ENCODE peak calls at places on chromosomes 3 and 15, in five cellular contexts. One of them, this sample, is unnamed.

GRCh38 chr15:40736575-40736974 is 18.5 kb downstream of the RMDN3 start:
- DNase-seq in HepG2: no peak
- DNase-seq in osteoblast: no peak
- DNase-seq in trophoblast cell: no peak
- DNase-seq in MM.1S: no peak
- DNase-seq in this sample: no peak

GRCh38 chr15:56194035-56194434 is 49.6 kb downstream of the RFX7 start:
- DNase-seq in trophoblast cell: no peak
- DNase-seq in HepG2: no peak
- DNase-seq in osteoblast: no peak
- DNase-seq in MM.1S: no peak
- DNase-seq in this sample: no peak

GRCh38 chr3:56758539-56758981 is 43.2 kb downstream of the ARHGEF3 start:
- DNase-seq in HepG2: peak; percentile 86
- DNase-seq in MM.1S: no peak
- DNase-seq in trophoblast cell: peak; percentile 43
- DNase-seq in osteoblast: peak; percentile 94
- DNase-seq in this sample: peak; percentile 93

GRCh38 chr15:44735482-44736260 is 657 bp upstream of the TRIM69 start:
- DNase-seq in MM.1S: no peak
- DNase-seq in HepG2: no peak
- DNase-seq in osteoblast: no peak
- DNase-seq in trophoblast cell: peak; percentile 35
- DNase-seq in this sample: no peak

GRCh38 chr3:195698325-195699147 is 22.2 kb upstream of the MUC20 start:
- DNase-seq in osteoblast: peak; percentile 61
- DNase-seq in HepG2: no peak
- DNase-seq in MM.1S: peak; percentile 4
- DNase-seq in trophoblast cell: no peak
- DNase-seq in this sample: no peak

GRCh38 chr3:12351145-12351544 is 62.3 kb downstream of the PPARG start:
- DNase-seq in osteoblast: no peak
- DNase-seq in HepG2: no peak
- DNase-seq in MM.1S: no peak
- DNase-seq in trophoblast cell: no peak
- DNase-seq in this sample: no peak

GRCh38 chr3:183299976-183300375 is 46.9 kb downstream of the B3GNT5 start:
- DNase-seq in HepG2: no peak
- DNase-seq in trophoblast cell: no peak
- DNase-seq in MM.1S: no peak
- DNase-seq in osteoblast: no peak
- DNase-seq in this sample: no peak

GRCh38 chr15:39125904-39126303 is 455.0 kb upstream of the THBS1 start:
- DNase-seq in HepG2: peak; percentile 62
- DNase-seq in osteoblast: no peak
- DNase-seq in trophoblast cell: peak; percentile 50
- DNase-seq in MM.1S: peak; percentile 48
- DNase-seq in this sample: peak; percentile 37

GRCh38 chr15:40407343-40407990 is 1.9 kb downstream of the IVD start:
- DNase-seq in trophoblast cell: no peak
- DNase-seq in HepG2: no peak
- DNase-seq in MM.1S: peak; percentile 60
- DNase-seq in osteoblast: peak; percentile 31
- DNase-seq in this sample: no peak

GRCh38 chr3:70064194-70064787 is 64.8 kb downstream of the SAMMSON start:
- DNase-seq in trophoblast cell: no peak
- DNase-seq in MM.1S: peak; percentile 28
- DNase-seq in HepG2: peak; percentile 27
- DNase-seq in osteoblast: peak; percentile 21
- DNase-seq in this sample: no peak

GRCh38 chr3:97914390-97914789 is 57.8 kb downstream of the RIOX2 start:
- DNase-seq in HepG2: no peak
- DNase-seq in trophoblast cell: peak; percentile 31
- DNase-seq in osteoblast: peak; percentile 37
- DNase-seq in MM.1S: no peak
- DNase-seq in this sample: peak; percentile 10

GRCh38 chr15:31302029-31302657 is 24.5 kb upstream of the KLF13 start:
- DNase-seq in osteoblast: peak; percentile 65
- DNase-seq in MM.1S: no peak
- DNase-seq in trophoblast cell: no peak
- DNase-seq in HepG2: no peak
- DNase-seq in this sample: no peak

GRCh38 chr15:63466378-63467192 is 37.8 kb upstream of the USP3 start:
- DNase-seq in trophoblast cell: peak; percentile 31
- DNase-seq in HepG2: peak; percentile 66
- DNase-seq in MM.1S: peak; percentile 81
- DNase-seq in osteoblast: peak; percentile 89
- DNase-seq in this sample: peak; percentile 46

GRCh38 chr3:14402304-14402811 is at the start of gene SLC6A6:
- DNase-seq in osteoblast: peak; percentile 98
- DNase-seq in HepG2: peak; percentile 95
- DNase-seq in MM.1S: peak; percentile 98
- DNase-seq in trophoblast cell: peak; percentile 99
- DNase-seq in this sample: peak; percentile 93

GRCh38 chr3:30723211-30723610 is 116.8 kb downstream of the TGFBR2 start:
- DNase-seq in trophoblast cell: no peak
- DNase-seq in osteoblast: peak; percentile 68
- DNase-seq in MM.1S: no peak
- DNase-seq in HepG2: no peak
- DNase-seq in this sample: no peak

GRCh38 chr15:73865904-73866303 is 7.5 kb upstream of the TBC1D21 start:
- DNase-seq in osteoblast: no peak
- DNase-seq in trophoblast cell: no peak
- DNase-seq in MM.1S: no peak
- DNase-seq in HepG2: no peak
- DNase-seq in this sample: no peak

GRCh38 chr3:132255041-132255745 is 62.0 kb upstream of the ACP3 start:
- DNase-seq in osteoblast: peak; percentile 31
- DNase-seq in trophoblast cell: peak; percentile 87
- DNase-seq in MM.1S: no peak
- DNase-seq in HepG2: no peak
- DNase-seq in this sample: peak; percentile 93

GRCh38 chr3:66133853-66134445 is 86.9 kb upstream of the SLC25A26 start:
- DNase-seq in HepG2: no peak
- DNase-seq in MM.1S: no peak
- DNase-seq in trophoblast cell: no peak
- DNase-seq in osteoblast: no peak
- DNase-seq in this sample: no peak

GRCh38 chr15:99343836-99344551 is 92.7 kb downstream of the LRRC28 start:
- DNase-seq in osteoblast: peak; percentile 72
- DNase-seq in HepG2: no peak
- DNase-seq in trophoblast cell: no peak
- DNase-seq in MM.1S: no peak
- DNase-seq in this sample: no peak

GRCh38 chr3:193917096-193917495 is 218.9 kb upstream of the HES1 start:
- DNase-seq in trophoblast cell: no peak
- DNase-seq in HepG2: no peak
- DNase-seq in MM.1S: no peak
- DNase-seq in osteoblast: peak; percentile 22
- DNase-seq in this sample: no peak

GRCh38 chr15:43920815-43921214 is 94.0 kb downstream of the WDR76 start:
- DNase-seq in trophoblast cell: no peak
- DNase-seq in osteoblast: no peak
- DNase-seq in HepG2: no peak
- DNase-seq in MM.1S: no peak
- DNase-seq in this sample: peak; percentile 65

GRCh38 chr15:93082861-93083260 is 6.2 kb downstream of the RGMA start:
- DNase-seq in osteoblast: no peak
- DNase-seq in HepG2: no peak
- DNase-seq in trophoblast cell: no peak
- DNase-seq in MM.1S: no peak
- DNase-seq in this sample: no peak

GRCh38 chr3:16993227-16993626 is 108.5 kb downstream of the PLCL2 start:
- DNase-seq in HepG2: no peak
- DNase-seq in osteoblast: no peak
- DNase-seq in trophoblast cell: peak; percentile 20
- DNase-seq in MM.1S: no peak
- DNase-seq in this sample: peak; percentile 8

GRCh38 chr3:155853214-155854146 is 747 bp downstream of the SLC33A1 start:
- DNase-seq in MM.1S: peak; percentile 44
- DNase-seq in osteoblast: no peak
- DNase-seq in HepG2: peak; percentile 36
- DNase-seq in trophoblast cell: peak; percentile 26
- DNase-seq in this sample: peak; percentile 24

GRCh38 chr15:28260722-28261121 is 61.3 kb downstream of the HERC2 start:
- DNase-seq in trophoblast cell: no peak
- DNase-seq in osteoblast: no peak
- DNase-seq in HepG2: no peak
- DNase-seq in MM.1S: no peak
- DNase-seq in this sample: no peak

GRCh38 chr3:79906106-79906505 is 138.3 kb upstream of the ROBO1 start:
- DNase-seq in HepG2: no peak
- DNase-seq in osteoblast: no peak
- DNase-seq in trophoblast cell: peak; percentile 65
- DNase-seq in MM.1S: no peak
- DNase-seq in this sample: peak; percentile 2

GRCh38 chr15:81029416-81030367 is 29.0 kb downstream of the TLNRD1 start:
- DNase-seq in trophoblast cell: no peak
- DNase-seq in MM.1S: no peak
- DNase-seq in HepG2: no peak
- DNase-seq in osteoblast: peak; percentile 11
- DNase-seq in this sample: peak; percentile 18

GRCh38 chr15:88909956-88910831 is 3.0 kb downstream of the MFGE8 start:
- DNase-seq in osteoblast: peak; percentile 85
- DNase-seq in trophoblast cell: no peak
- DNase-seq in HepG2: no peak
- DNase-seq in MM.1S: no peak
- DNase-seq in this sample: no peak

GRCh38 chr15:50024183-50024795 is 94.7 kb downstream of the ATP8B4 start:
- DNase-seq in MM.1S: no peak
- DNase-seq in HepG2: no peak
- DNase-seq in osteoblast: no peak
- DNase-seq in trophoblast cell: no peak
- DNase-seq in this sample: no peak

GRCh38 chr3:70245746-70246525 is 66.5 kb downstream of the MDFIC2 start:
- DNase-seq in trophoblast cell: no peak
- DNase-seq in HepG2: no peak
- DNase-seq in MM.1S: no peak
- DNase-seq in osteoblast: no peak
- DNase-seq in this sample: no peak

DNA sequence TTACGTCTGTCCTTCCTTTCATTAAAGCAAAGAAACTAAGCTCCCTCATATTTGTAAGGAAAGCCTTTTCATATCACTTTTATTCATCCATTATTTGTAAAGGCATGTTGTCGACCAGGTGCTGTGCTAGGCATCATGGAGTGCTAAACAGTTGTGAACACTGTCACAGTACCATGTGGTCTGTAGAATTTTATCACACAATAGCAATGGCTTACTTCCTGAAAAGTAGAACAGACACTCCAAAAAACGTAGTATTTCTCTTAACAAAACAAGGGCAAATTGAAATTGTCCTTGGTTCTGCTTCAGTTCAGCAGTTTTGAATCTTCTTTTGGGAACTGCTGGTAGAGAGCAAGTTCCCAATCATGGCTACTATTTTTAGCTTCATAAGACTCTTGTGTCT is 63.3 kb downstream of the RBMS3 start:
- DNase-seq in osteoblast: no peak
- DNase-seq in HepG2: no peak
- DNase-seq in MM.1S: no peak
- DNase-seq in trophoblast cell: no peak
- DNase-seq in this sample: no peak
- H3K79me2 ChIP-seq in osteoblast: peaks cover 82% of the 10 kb centered on the region
- H3K79me2 ChIP-seq in HepG2: no peaks in the 10 kb centered on the region
- H3K79me2 ChIP-seq in MM.1S: no peaks in the 10 kb centered on the region
- H3K79me2 ChIP-seq in trophoblast cell: no peaks in the 10 kb centered on the region
- H3K79me2 ChIP-seq in this sample: peaks cover 74% of the 10 kb centered on the region

GRCh38 chr3:158532099-158532734 is 38.8 kb upstream of the MLF1 start:
- DNase-seq in trophoblast cell: peak; percentile 3
- DNase-seq in osteoblast: no peak
- DNase-seq in MM.1S: peak; percentile 68
- DNase-seq in HepG2: peak; percentile 44
- DNase-seq in this sample: peak; percentile 27
- H3K36me3 ChIP-seq in trophoblast cell: no peaks in the 10 kb centered on the region
- H3K36me3 ChIP-seq in osteoblast: no peaks in the 10 kb centered on the region
- H3K36me3 ChIP-seq in MM.1S: no peaks in the 10 kb centered on the region
- H3K36me3 ChIP-seq in HepG2: no peaks in the 10 kb centered on the region
- H3K36me3 ChIP-seq in this sample: no peaks in the 10 kb centered on the region

DNA sequence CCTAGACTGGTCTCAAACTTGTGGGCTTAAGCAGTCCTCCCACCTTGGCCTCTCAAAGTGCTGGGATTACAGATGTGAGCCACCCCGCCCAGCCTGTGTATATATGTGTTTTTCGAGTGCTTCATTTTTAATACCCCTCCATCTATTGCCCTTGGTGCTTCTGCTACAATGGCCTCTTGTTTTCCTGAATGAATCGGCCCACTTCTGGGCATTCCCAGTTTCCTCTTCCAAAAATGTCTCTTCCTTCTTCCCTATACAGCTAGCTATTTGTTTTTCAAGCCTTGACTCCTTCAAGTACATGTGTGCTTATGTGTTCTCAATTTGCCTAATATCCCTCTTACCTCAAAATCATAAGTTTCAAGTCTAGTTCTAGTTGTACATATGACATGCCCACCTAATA is 16.7 kb downstream of the DIPK2A start:
- DNase-seq in HepG2: no peak
- DNase-seq in osteoblast: no peak
- DNase-seq in MM.1S: no peak
- DNase-seq in trophoblast cell: no peak
- DNase-seq in this sample: no peak
- H3K79me2 ChIP-seq in HepG2: peaks cover 10% of the 10 kb centered on the region
- H3K79me2 ChIP-seq in osteoblast: no peaks in the 10 kb centered on the region
- H3K79me2 ChIP-seq in MM.1S: peaks cover 73% of the 10 kb centered on the region
- H3K79me2 ChIP-seq in trophoblast cell: no peaks in the 10 kb centered on the region
- H3K79me2 ChIP-seq in this sample: peaks cover 9% of the 10 kb centered on the region

DNA sequence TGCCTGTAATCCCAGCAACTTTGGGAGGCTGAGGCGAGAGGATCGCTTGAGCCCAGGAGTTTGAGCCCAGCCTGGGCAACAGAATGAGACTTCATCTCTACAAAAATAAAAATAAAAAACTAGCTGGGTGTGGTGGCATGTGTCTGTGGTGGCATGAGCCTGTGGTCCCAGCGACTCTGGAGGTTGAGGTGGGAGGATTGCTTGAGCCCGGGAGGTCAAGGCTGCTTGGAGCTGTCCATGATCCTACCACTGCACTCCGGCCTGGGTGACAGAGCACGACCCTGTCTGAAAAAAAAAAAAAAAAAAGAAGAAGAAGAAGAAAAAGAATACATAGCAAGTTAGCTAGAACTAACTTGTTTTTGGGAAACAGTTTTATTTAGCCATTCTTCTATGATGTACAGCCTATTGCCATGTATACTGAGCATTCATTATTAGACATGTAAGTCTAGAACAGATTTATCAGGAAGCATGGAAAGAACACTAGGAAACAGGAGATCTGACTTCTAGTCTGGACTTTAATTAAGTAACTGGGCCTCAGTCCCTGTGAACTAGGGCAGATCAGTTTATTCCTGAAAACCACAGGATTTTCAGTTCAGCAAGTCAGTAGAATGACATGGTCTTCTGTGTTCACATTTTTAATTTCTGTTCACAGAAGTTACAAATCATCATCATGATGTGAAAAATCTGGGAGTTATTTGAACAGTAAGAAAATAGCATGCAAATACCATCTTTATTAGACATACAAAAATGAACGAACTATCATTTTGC is 65.5 kb downstream of the KAT2B start:
- DNase-seq in trophoblast cell: no peak
- DNase-seq in HepG2: no peak
- DNase-seq in MM.1S: no peak
- DNase-seq in osteoblast: no peak
- DNase-seq in this sample: no peak
- H3K36me3 ChIP-seq in trophoblast cell: no peaks in the 10 kb centered on the region
- H3K36me3 ChIP-seq in HepG2: no peaks in the 10 kb centered on the region
- H3K36me3 ChIP-seq in MM.1S: no peaks in the 10 kb centered on the region
- H3K36me3 ChIP-seq in osteoblast: no peaks in the 10 kb centered on the region
- H3K36me3 ChIP-seq in this sample: no peaks in the 10 kb centered on the region